ENCODE peak calls at places on chromosome 20, in nine cellular contexts. V is GM10248; K is colonic mucosa; Z is psoas muscle; G is Calu3; A is breast epithelium; O is BE2C; N is IMR-90; S is activated CD8-positive, alpha-beta T cell treated with anti-CD3 and anti-CD28 coated beads for 36 hours. U is an unnamed sample.

GRCh38 chr20:57649617-57650015 is 29.4 kb upstream of the ZBP1 start:
- DNase-seq in O (no peak), G (peak), N (no peak), A (no peak), Z (no peak), V (no peak), K (no peak), S (no peak), U (no peak)

GRCh38 chr20:58407966-58408557 is 19.0 kb downstream of the VAPB start:
- DNase-seq in G (no peak), K (no peak), S (peak), Z (no peak), V (peak), N (no peak), O (no peak), A (no peak), U (no peak)

GRCh38 chr20:45051497-45052060 is 49.3 kb downstream of the KCNS1 start:
- DNase-seq in G (no peak), A (no peak), N (no peak), O (no peak), K (no peak), S (no peak), V (peak), Z (no peak), U (no peak)

GRCh38 chr20:41004561-41005360 is 23.9 kb upstream of the TOP1 start:
- DNase-seq in N (peak), S (peak), O (no peak), Z (peak), G (no peak), A (no peak), V (no peak), K (no peak), U (no peak)

GRCh38 chr20:11891827-11892521 is 25.7 kb upstream of the BTBD3 start:
- DNase-seq in S (peak), A (peak), G (peak), K (peak), V (peak), Z (peak), N (peak), O (peak), U (peak)

GRCh38 chr20:57620274-57620990 is at the start of gene ZBP1:
- DNase-seq in O (no peak), K (peak), G (peak), Z (no peak), S (peak), A (no peak), V (peak), N (no peak), U (no peak)

GRCh38 chr20:62822788-62823651 is 6.2 kb downstream of the COL9A3 start:
- DNase-seq in S (peak), V (peak), G (peak), O (peak), N (peak), A (no peak), Z (no peak), K (peak), U (peak)

GRCh38 chr20:37567331-37567665 is 39.6 kb upstream of the BLCAP start:
- DNase-seq in A (no peak), K (no peak), Z (no peak), O (no peak), N (no peak), V (no peak), G (no peak), S (no peak), U (no peak)

GRCh38 chr20:58308680-58309527 is 611 bp upstream of the RAB22A start:
- DNase-seq in A (peak), S (peak), G (peak), Z (peak), O (peak), K (peak), N (peak), V (peak), U (peak)

GRCh38 chr20:21303872-21304586 is 898 bp downstream of the XRN2 start:
- DNase-seq in Z (no peak), V (no peak), S (no peak), K (no peak), A (no peak), N (peak), O (no peak), G (no peak), U (no peak)

GRCh38 chr20:25273541-25274358 is 25.9 kb downstream of the PYGB start:
- DNase-seq in Z (peak), V (no peak), S (no peak), K (no peak), G (no peak), O (peak), N (no peak), A (peak), U (no peak)

GRCh38 chr20:59824711-59825562 is 108.5 kb downstream of the SYCP2 start:
- DNase-seq in Z (no peak), N (no peak), G (no peak), S (no peak), K (peak), O (no peak), V (no peak), A (no peak), U (no peak)

GRCh38 chr20:5734559-5735137 is 15.6 kb upstream of the SHLD1 start:
- DNase-seq in A (no peak), G (no peak), V (no peak), S (no peak), N (peak), Z (no peak), K (no peak), O (no peak), U (no peak)

GRCh38 chr20:56032251-56032650 is 26.9 kb upstream of the CBLN4 start:
- DNase-seq in O (no peak), N (no peak), Z (no peak), V (no peak), A (no peak), S (no peak), G (no peak), K (no peak), U (no peak)

GRCh38 chr20:46767127-46767761 is 57.8 kb downstream of the SLC2A10 start:
- DNase-seq in O (peak), Z (no peak), N (peak), K (peak), A (no peak), G (peak), S (peak), V (peak), U (peak)

DNA sequence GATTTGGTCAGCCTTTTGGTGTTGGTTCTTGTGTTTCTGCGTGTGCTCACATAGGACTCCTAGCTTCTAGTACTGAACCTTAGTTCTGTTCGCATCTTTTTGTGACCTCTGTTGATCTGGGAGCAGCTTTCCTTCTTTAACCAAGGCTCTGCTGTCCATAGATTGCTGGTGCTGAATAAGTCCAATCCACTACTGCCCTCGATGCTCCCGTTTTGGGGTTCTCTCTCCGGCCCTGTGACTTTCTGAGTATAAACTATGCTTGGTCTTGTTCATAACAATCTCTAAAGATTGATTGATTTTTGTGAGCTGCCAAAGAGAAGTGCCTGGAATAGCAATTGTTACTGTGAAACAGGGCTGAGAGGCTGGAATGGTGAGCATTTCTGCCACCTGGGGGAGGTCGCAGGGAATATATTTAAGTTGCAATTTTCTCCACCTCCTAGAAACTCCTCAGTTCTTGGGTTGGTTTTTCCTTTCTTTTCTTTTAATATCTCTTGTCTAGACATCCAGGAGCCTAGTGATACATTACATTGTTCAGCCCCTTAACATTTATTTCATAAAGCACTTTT is 422.9 kb upstream of the CHD6 start:
- DNase-seq in N (no peak), V (no peak), K (no peak), A (no peak), G (no peak), S (no peak), Z (no peak), O (no peak), U (no peak)
- TF ChIP-seq CTCF in N (no peak), V (no peak), K (no peak), A (no peak), G (no peak), S (no peak), Z (no peak), O (peak), U (peak)

GRCh38 chr20:17385798-17386197 is 145.4 kb downstream of the BFSP1 start:
- DNase-seq in Z (no peak), A (no peak), K (no peak), V (no peak), S (no peak), N (no peak), O (no peak), G (no peak), U (no peak)
- TF ChIP-seq CTCF in Z (no peak), A (no peak), K (no peak), V (no peak), S (no peak), N (no peak), O (no peak), G (no peak), U (no peak)

GRCh38 chr20:625360-625932 is 15.3 kb upstream of the TCF15 start:
- DNase-seq in A (no peak), S (no peak), O (no peak), N (no peak), G (no peak), Z (no peak), V (no peak), K (no peak), U (no peak)
- TF ChIP-seq CTCF in A (no peak), S (no peak), O (no peak), N (no peak), G (no peak), Z (no peak), V (no peak), K (no peak), U (no peak)

GRCh38 chr20:53957421-53958172 is 112.8 kb downstream of the BCAS1 start:
- DNase-seq in K (no peak), N (peak), A (no peak), G (no peak), O (no peak), V (no peak), S (no peak), Z (no peak), U (no peak)
- TF ChIP-seq CTCF in K (no peak), N (peak), A (no peak), G (peak), O (peak), V (no peak), S (no peak), Z (no peak), U (no peak)

DNA sequence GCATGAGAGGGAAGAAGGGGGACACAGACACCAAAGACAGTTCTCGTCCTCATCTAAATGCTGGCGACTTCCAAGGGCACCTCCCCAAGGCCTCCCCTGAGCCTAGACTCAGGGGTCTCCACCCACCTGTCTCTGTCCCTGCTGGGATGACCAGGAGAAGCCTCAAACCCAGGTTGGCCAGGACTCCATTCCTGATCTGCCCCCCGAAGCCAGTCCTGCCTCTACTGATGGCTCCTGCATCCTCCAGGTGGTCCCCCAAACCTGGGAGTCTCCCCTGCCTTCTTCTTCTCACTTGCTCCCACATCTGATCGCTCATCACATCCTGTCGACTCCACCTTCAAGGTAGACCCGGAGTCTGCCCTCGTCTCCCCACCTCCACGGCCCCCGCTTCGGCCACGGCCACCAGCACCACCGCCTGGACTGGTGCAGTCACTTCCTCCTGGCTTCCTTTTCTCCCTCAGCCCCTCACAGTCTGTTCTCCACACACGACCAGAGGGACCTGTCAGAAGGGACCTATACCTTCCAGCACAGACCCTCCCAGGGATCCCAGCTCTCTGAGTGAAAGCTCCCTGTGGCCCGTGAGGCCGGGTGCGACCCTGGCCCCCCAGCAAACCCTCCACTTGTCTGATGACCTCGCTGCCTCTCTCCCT is 92.1 kb downstream of the CEBPB start:
- DNase-seq in N (no peak), K (no peak), S (no peak), V (no peak), Z (peak), A (no peak), O (no peak), G (no peak), U (no peak)
- TF ChIP-seq CTCF in N (no peak), K (no peak), S (no peak), V (no peak), Z (no peak), A (no peak), O (no peak), G (no peak), U (no peak)

DNA sequence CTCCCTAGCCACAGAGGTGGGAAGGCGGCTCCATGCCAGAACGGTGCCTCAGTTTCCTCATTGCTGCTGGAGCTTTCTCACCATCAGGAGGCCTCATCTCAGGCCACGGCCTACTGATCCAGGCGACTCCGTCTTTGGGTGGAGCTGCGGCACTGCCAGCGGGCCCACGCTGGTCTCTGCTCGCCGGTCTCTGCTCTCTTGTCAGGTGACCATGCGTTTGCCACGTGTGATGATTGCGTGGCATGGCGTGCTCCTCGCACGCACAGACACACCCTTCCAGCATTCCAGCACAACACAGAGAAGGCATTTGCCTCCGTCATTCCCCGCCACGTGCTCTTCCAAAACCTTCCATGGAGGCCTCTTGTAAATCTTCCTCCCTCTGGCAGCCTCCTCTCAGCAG is 271.1 kb downstream of the CDH4 start:
- DNase-seq in V (no peak), N (no peak), Z (no peak), O (no peak), S (no peak), G (no peak), A (no peak), K (no peak), U (no peak)
- TF ChIP-seq CTCF in V (no peak), N (no peak), Z (no peak), O (no peak), S (no peak), G (no peak), A (no peak), K (no peak), U (no peak)

U was measured in glutamatergic neuron.